ENCODE peak calls at places on chromosomes 1 and 21, in six cellular contexts. F, Y, L, A, P and W are unnamed samples.

GRCh38 chr1:199759268-199759724 is 268.2 kb upstream of the NR5A2 start:
- DNase-seq in F (no peak), Y (peak), L (no peak), A (no peak), P (no peak), W (peak)

GRCh38 chr1:225681231-225681630 is 28.3 kb upstream of the ENAH start:
- DNase-seq in F (no peak), Y (no peak), L (no peak), A (no peak), P (no peak), W (no peak)

GRCh38 chr1:161229896-161230295 is 4.0 kb downstream of the TOMM40L start:
- DNase-seq in F (no peak), Y (no peak), L (no peak), A (no peak), P (no peak), W (no peak)

GRCh38 chr1:228207381-228207810 is 448 bp upstream of the OBSCN start:
- DNase-seq in F (no peak), Y (no peak), L (no peak), A (no peak), P (no peak), W (no peak)

GRCh38 chr1:180610556-180611015 is 21.2 kb upstream of the XPR1 start:
- DNase-seq in F (no peak), Y (no peak), L (no peak), A (no peak), P (no peak), W (no peak)

GRCh38 chr1:6409733-6410132 is 10.0 kb downstream of the HES2 start:
- DNase-seq in F (no peak), Y (no peak), L (no peak), A (no peak), P (no peak), W (no peak)

GRCh38 chr1:39722495-39722894 is 16.2 kb upstream of the PPIE start:
- DNase-seq in F (no peak), Y (peak), L (no peak), A (no peak), P (no peak), W (no peak)

GRCh38 chr21:44433791-44434567 is 21.3 kb upstream of the LRRC3 start:
- DNase-seq in F (no peak), Y (no peak), L (peak), A (no peak), P (peak), W (peak)

GRCh38 chr1:53316058-53316741 is 11.7 kb downstream of the LRP8 start:
- DNase-seq in F (no peak), Y (peak), L (no peak), A (no peak), P (no peak), W (no peak)

GRCh38 chr1:159980076-159980475 is 26.0 kb upstream of the SLAMF9 start:
- DNase-seq in F (no peak), Y (no peak), L (no peak), A (no peak), P (no peak), W (no peak)

GRCh38 chr1:16458801-16459200 is 18.3 kb downstream of the NECAP2 start:
- DNase-seq in F (no peak), Y (no peak), L (no peak), A (no peak), P (no peak), W (no peak)

GRCh38 chr1:32454726-32455125 is 10.1 kb upstream of the ZBTB8B start:
- DNase-seq in F (no peak), Y (peak), L (no peak), A (no peak), P (no peak), W (no peak)

DNA sequence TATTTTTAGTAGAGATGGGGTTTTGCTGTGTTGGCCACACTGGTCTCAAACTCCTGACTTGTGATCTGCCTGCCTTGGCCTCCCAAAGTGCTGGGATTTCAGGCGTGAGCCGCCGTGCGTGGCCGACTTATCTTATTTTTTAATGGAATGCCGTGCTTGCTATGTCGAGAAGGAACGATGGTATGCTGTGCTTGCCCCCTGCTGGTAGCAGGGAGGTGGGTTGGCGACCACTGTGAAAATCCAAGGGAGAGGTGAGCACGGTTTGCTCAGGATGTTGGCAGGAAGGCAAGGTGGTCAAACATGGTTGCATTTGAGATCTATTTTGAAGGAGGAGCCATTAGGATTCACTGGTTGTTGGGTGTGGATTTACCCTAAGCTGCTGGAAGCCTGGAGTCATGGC is 45.8 kb upstream of the RCC2 start:
- DNase-seq in F (no peak), Y (peak), L (no peak), A (peak), P (no peak), W (no peak)
- TF ChIP-seq CTCF in F (no peak), Y (peak), L (no peak), A (no peak), P (peak), W (peak)

GRCh38 chr21:17048974-17049373 is 463.9 kb upstream of the CXADR start:
- DNase-seq in F (no peak), Y (no peak), L (no peak), A (no peak), P (no peak), W (no peak)
- TF ChIP-seq CTCF in F (no peak), Y (no peak), L (no peak), A (no peak), P (no peak), W (no peak)

DNA sequence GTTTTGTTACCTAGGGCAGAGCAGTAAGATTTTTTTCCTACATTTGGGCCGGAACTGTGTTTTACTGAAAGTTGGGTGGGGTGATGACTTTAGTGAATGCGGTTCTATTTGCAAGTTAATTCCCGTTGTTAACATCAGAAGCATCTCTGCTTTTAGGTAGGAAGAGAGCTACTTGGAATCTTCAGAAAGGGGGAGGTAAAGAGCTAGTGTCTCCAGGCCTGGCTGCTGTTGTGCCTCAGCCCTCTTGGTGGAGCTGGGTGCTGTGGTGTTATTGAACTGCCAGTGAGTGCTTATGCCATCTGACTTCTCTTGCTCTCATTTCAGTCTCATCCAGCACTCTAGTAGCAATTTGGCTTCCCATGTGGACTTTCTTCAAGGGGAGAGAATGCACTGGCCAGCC is 3.4 kb downstream of the KDM4A start:
- DNase-seq in F (no peak), Y (peak), L (no peak), A (no peak), P (no peak), W (no peak)
- TF ChIP-seq CTCF in F (no peak), Y (peak), L (no peak), A (no peak), P (no peak), W (peak)

GRCh38 chr1:1534401-1535145 is 5.9 kb downstream of the TMEM240 start:
- DNase-seq in F (no peak), Y (no peak), L (no peak), A (no peak), P (no peak), W (no peak)
- TF ChIP-seq CTCF in F (no peak), Y (no peak), L (no peak), A (no peak), P (no peak), W (no peak)

GRCh38 chr1:204206121-204206520 is 7.7 kb downstream of the GOLT1A start:
- DNase-seq in F (no peak), Y (peak), L (no peak), A (no peak), P (no peak), W (no peak)
- TF ChIP-seq CTCF in F (no peak), Y (peak), L (no peak), A (no peak), P (no peak), W (no peak)